ENCODE peak calls at places on chromosome 14, in ten cellular contexts. One of them, this sample, is unnamed.

GRCh38 chr14:75438486-75439080 is 10.8 kb downstream of the JDP2 start:
- DNase-seq in GM23248: no peak
- DNase-seq in neuronal stem cell: no peak
- DNase-seq in PC-3: no peak
- DNase-seq in Karpas-422: no peak
- DNase-seq in neural progenitor cell: no peak
- DNase-seq in fibroblast of lung: no peak
- DNase-seq in adipocyte: no peak
- DNase-seq in HepG2: no peak
- DNase-seq in MM.1S: no peak
- DNase-seq in this sample: no peak

GRCh38 chr14:99793213-99794155 is at the start of gene EML1:
- DNase-seq in GM23248: peak; percentile 95
- DNase-seq in adipocyte: peak; percentile 94
- DNase-seq in Karpas-422: peak; percentile 68
- DNase-seq in fibroblast of lung: peak; percentile 76
- DNase-seq in PC-3: peak; percentile 80
- DNase-seq in neuronal stem cell: peak; percentile 85
- DNase-seq in HepG2: peak; percentile 41
- DNase-seq in neural progenitor cell: peak; percentile 96
- DNase-seq in MM.1S: peak; percentile 79
- DNase-seq in this sample: peak; percentile 95

GRCh38 chr14:100299238-100299560 is 7.0 kb downstream of the SLC25A29 start:
- DNase-seq in MM.1S: no peak
- DNase-seq in fibroblast of lung: no peak
- DNase-seq in GM23248: no peak
- DNase-seq in neuronal stem cell: no peak
- DNase-seq in HepG2: no peak
- DNase-seq in Karpas-422: no peak
- DNase-seq in adipocyte: no peak
- DNase-seq in neural progenitor cell: no peak
- DNase-seq in PC-3: no peak
- DNase-seq in this sample: peak; percentile 26

GRCh38 chr14:72892103-72892878 is 1.6 kb downstream of the DPF3 start:
- DNase-seq in adipocyte: peak; percentile 63
- DNase-seq in fibroblast of lung: peak; percentile 46
- DNase-seq in neural progenitor cell: peak; percentile 62
- DNase-seq in HepG2: no peak
- DNase-seq in Karpas-422: peak; percentile 64
- DNase-seq in PC-3: peak; percentile 55
- DNase-seq in neuronal stem cell: no peak
- DNase-seq in MM.1S: peak; percentile 41
- DNase-seq in GM23248: peak; percentile 70
- DNase-seq in this sample: peak; percentile 70

GRCh38 chr14:105487986-105488777 is 1.5 kb downstream of the CRIP1 start:
- DNase-seq in HepG2: no peak
- DNase-seq in adipocyte: no peak
- DNase-seq in Karpas-422: no peak
- DNase-seq in neuronal stem cell: no peak
- DNase-seq in GM23248: no peak
- DNase-seq in MM.1S: peak; percentile 51
- DNase-seq in neural progenitor cell: no peak
- DNase-seq in PC-3: no peak
- DNase-seq in fibroblast of lung: no peak
- DNase-seq in this sample: no peak

GRCh38 chr14:93941293-93941910 is 14.3 kb downstream of the FAM181A start:
- DNase-seq in adipocyte: peak; percentile 82
- DNase-seq in Karpas-422: no peak
- DNase-seq in HepG2: no peak
- DNase-seq in PC-3: peak; percentile 61
- DNase-seq in MM.1S: no peak
- DNase-seq in fibroblast of lung: peak; percentile 91
- DNase-seq in neuronal stem cell: no peak
- DNase-seq in GM23248: no peak
- DNase-seq in neural progenitor cell: no peak
- DNase-seq in this sample: no peak

GRCh38 chr14:52494444-52494843 is 57.9 kb downstream of the TXNDC16 start:
- DNase-seq in neuronal stem cell: no peak
- DNase-seq in neural progenitor cell: no peak
- DNase-seq in PC-3: no peak
- DNase-seq in Karpas-422: no peak
- DNase-seq in adipocyte: no peak
- DNase-seq in MM.1S: no peak
- DNase-seq in GM23248: peak; percentile 7
- DNase-seq in fibroblast of lung: no peak
- DNase-seq in HepG2: no peak
- DNase-seq in this sample: no peak

GRCh38 chr14:88321692-88322504 is 1.2 kb downstream of the KCNK10 start:
- DNase-seq in MM.1S: no peak
- DNase-seq in neuronal stem cell: no peak
- DNase-seq in fibroblast of lung: no peak
- DNase-seq in PC-3: no peak
- DNase-seq in GM23248: no peak
- DNase-seq in HepG2: no peak
- DNase-seq in neural progenitor cell: peak; percentile 59
- DNase-seq in adipocyte: no peak
- DNase-seq in Karpas-422: no peak
- DNase-seq in this sample: no peak

GRCh38 chr14:61264699-61265098 is 16.4 kb downstream of the TMEM30B start:
- DNase-seq in GM23248: no peak
- DNase-seq in neural progenitor cell: no peak
- DNase-seq in fibroblast of lung: no peak
- DNase-seq in MM.1S: no peak
- DNase-seq in HepG2: no peak
- DNase-seq in PC-3: no peak
- DNase-seq in adipocyte: no peak
- DNase-seq in neuronal stem cell: no peak
- DNase-seq in Karpas-422: no peak
- DNase-seq in this sample: no peak

GRCh38 chr14:94571950-94572349 is 9.3 kb upstream of the SERPINA5 start:
- DNase-seq in Karpas-422: no peak
- DNase-seq in neural progenitor cell: no peak
- DNase-seq in PC-3: no peak
- DNase-seq in adipocyte: peak; percentile 40
- DNase-seq in MM.1S: no peak
- DNase-seq in fibroblast of lung: peak; percentile 59
- DNase-seq in GM23248: peak; percentile 70
- DNase-seq in HepG2: peak; percentile 37
- DNase-seq in neuronal stem cell: no peak
- DNase-seq in this sample: no peak

GRCh38 chr14:72644758-72645489 is 249.0 kb downstream of the DPF3 start:
- DNase-seq in fibroblast of lung: no peak
- DNase-seq in Karpas-422: peak; percentile 46
- DNase-seq in HepG2: no peak
- DNase-seq in neuronal stem cell: no peak
- DNase-seq in neural progenitor cell: no peak
- DNase-seq in PC-3: no peak
- DNase-seq in GM23248: peak; percentile 13
- DNase-seq in adipocyte: no peak
- DNase-seq in MM.1S: no peak
- DNase-seq in this sample: no peak

GRCh38 chr14:53336729-53337128 is 183.6 kb upstream of the DDHD1 start:
- DNase-seq in neuronal stem cell: no peak
- DNase-seq in Karpas-422: no peak
- DNase-seq in fibroblast of lung: no peak
- DNase-seq in HepG2: no peak
- DNase-seq in neural progenitor cell: no peak
- DNase-seq in GM23248: no peak
- DNase-seq in adipocyte: no peak
- DNase-seq in PC-3: no peak
- DNase-seq in MM.1S: no peak
- DNase-seq in this sample: no peak

GRCh38 chr14:52553002-52553670 is 500 bp downstream of the GPR137C start:
- DNase-seq in adipocyte: peak; percentile 59
- DNase-seq in neural progenitor cell: peak; percentile 81
- DNase-seq in HepG2: no peak
- DNase-seq in PC-3: peak; percentile 28
- DNase-seq in Karpas-422: peak; percentile 76
- DNase-seq in GM23248: peak; percentile 70
- DNase-seq in neuronal stem cell: no peak
- DNase-seq in MM.1S: peak; percentile 24
- DNase-seq in fibroblast of lung: peak; percentile 16
- DNase-seq in this sample: peak; percentile 84

GRCh38 chr14:66476964-66477363 is 9.2 kb upstream of the CCDC196 start:
- DNase-seq in fibroblast of lung: peak; percentile 34
- DNase-seq in Karpas-422: no peak
- DNase-seq in PC-3: peak; percentile 62
- DNase-seq in adipocyte: peak; percentile 42
- DNase-seq in HepG2: no peak
- DNase-seq in MM.1S: no peak
- DNase-seq in GM23248: peak; percentile 53
- DNase-seq in neuronal stem cell: no peak
- DNase-seq in neural progenitor cell: no peak
- DNase-seq in this sample: no peak

GRCh38 chr14:85531594-85532391 is 1.8 kb downstream of the FLRT2 start:
- DNase-seq in HepG2: no peak
- DNase-seq in GM23248: peak; percentile 94
- DNase-seq in Karpas-422: no peak
- DNase-seq in neuronal stem cell: peak; percentile 49
- DNase-seq in PC-3: no peak
- DNase-seq in adipocyte: peak; percentile 94
- DNase-seq in neural progenitor cell: peak; percentile 67
- DNase-seq in fibroblast of lung: peak; percentile 73
- DNase-seq in MM.1S: no peak
- DNase-seq in this sample: peak; percentile 90

GRCh38 chr14:57402173-57402852 is 11.9 kb downstream of the NAA30 start:
- DNase-seq in PC-3: no peak
- DNase-seq in neural progenitor cell: no peak
- DNase-seq in GM23248: no peak
- DNase-seq in adipocyte: no peak
- DNase-seq in MM.1S: no peak
- DNase-seq in HepG2: no peak
- DNase-seq in neuronal stem cell: no peak
- DNase-seq in Karpas-422: no peak
- DNase-seq in fibroblast of lung: no peak
- DNase-seq in this sample: no peak
- H3K9ac ChIP-seq in PC-3: no peak overlapping the region
- H3K9ac ChIP-seq in neural progenitor cell: no peak overlapping the region
- H3K9ac ChIP-seq in GM23248: peak overlapping the region; percentile 57
- H3K9ac ChIP-seq in adipocyte: peak overlapping the region; percentile 59
- H3K9ac ChIP-seq in MM.1S: no peak overlapping the region
- H3K9ac ChIP-seq in HepG2: no peak overlapping the region
- H3K9ac ChIP-seq in neuronal stem cell: no peak overlapping the region
- H3K9ac ChIP-seq in Karpas-422: no peak overlapping the region
- H3K9ac ChIP-seq in fibroblast of lung: no peak overlapping the region
- H3K9ac ChIP-seq in this sample: no peak overlapping the region

GRCh38 chr14:74348241-74348734 is at the start of gene VRTN:
- DNase-seq in neural progenitor cell: no peak
- DNase-seq in adipocyte: no peak
- DNase-seq in Karpas-422: no peak
- DNase-seq in neuronal stem cell: no peak
- DNase-seq in PC-3: no peak
- DNase-seq in fibroblast of lung: no peak
- DNase-seq in MM.1S: no peak
- DNase-seq in GM23248: no peak
- DNase-seq in HepG2: no peak
- DNase-seq in this sample: no peak

GRCh38 chr14:74347795-74348100 is 523 bp upstream of the VRTN start:
- DNase-seq in Karpas-422: peak; percentile 38
- DNase-seq in HepG2: no peak
- DNase-seq in MM.1S: no peak
- DNase-seq in GM23248: no peak
- DNase-seq in PC-3: no peak
- DNase-seq in neuronal stem cell: no peak
- DNase-seq in neural progenitor cell: no peak
- DNase-seq in adipocyte: no peak
- DNase-seq in fibroblast of lung: no peak
- DNase-seq in this sample: no peak

GRCh38 chr14:74350211-74350943 is 2.1 kb downstream of the VRTN start:
- DNase-seq in fibroblast of lung: no peak
- DNase-seq in neuronal stem cell: no peak
- DNase-seq in neural progenitor cell: no peak
- DNase-seq in adipocyte: no peak
- DNase-seq in PC-3: no peak
- DNase-seq in HepG2: no peak
- DNase-seq in MM.1S: no peak
- DNase-seq in GM23248: no peak
- DNase-seq in Karpas-422: no peak
- DNase-seq in this sample: no peak

GRCh38 chr14:74349757-74350156 is 1.5 kb downstream of the VRTN start:
- DNase-seq in neuronal stem cell: no peak
- DNase-seq in Karpas-422: no peak
- DNase-seq in GM23248: no peak
- DNase-seq in MM.1S: no peak
- DNase-seq in fibroblast of lung: no peak
- DNase-seq in adipocyte: no peak
- DNase-seq in HepG2: no peak
- DNase-seq in neural progenitor cell: peak; percentile 33
- DNase-seq in PC-3: no peak
- DNase-seq in this sample: no peak

GRCh38 chr14:74348735-74349463 is 628 bp downstream of the VRTN start:
- DNase-seq in PC-3: no peak
- DNase-seq in Karpas-422: no peak
- DNase-seq in neural progenitor cell: no peak
- DNase-seq in MM.1S: no peak
- DNase-seq in adipocyte: no peak
- DNase-seq in GM23248: no peak
- DNase-seq in fibroblast of lung: no peak
- DNase-seq in neuronal stem cell: no peak
- DNase-seq in HepG2: no peak
- DNase-seq in this sample: no peak
- H3K4me3 ChIP-seq in PC-3: no peak overlapping the region
- H3K4me3 ChIP-seq in Karpas-422: no peak overlapping the region
- H3K4me3 ChIP-seq in neural progenitor cell: peak overlapping the region; percentile 43
- H3K4me3 ChIP-seq in MM.1S: no peak overlapping the region
- H3K4me3 ChIP-seq in adipocyte: no peak overlapping the region
- H3K4me3 ChIP-seq in GM23248: no peak overlapping the region
- H3K4me3 ChIP-seq in fibroblast of lung: no peak overlapping the region
- H3K4me3 ChIP-seq in neuronal stem cell: peak overlapping the region; percentile 65
- H3K4me3 ChIP-seq in HepG2: no peak overlapping the region
- H3K4me3 ChIP-seq in this sample: no peak overlapping the region

DNA sequence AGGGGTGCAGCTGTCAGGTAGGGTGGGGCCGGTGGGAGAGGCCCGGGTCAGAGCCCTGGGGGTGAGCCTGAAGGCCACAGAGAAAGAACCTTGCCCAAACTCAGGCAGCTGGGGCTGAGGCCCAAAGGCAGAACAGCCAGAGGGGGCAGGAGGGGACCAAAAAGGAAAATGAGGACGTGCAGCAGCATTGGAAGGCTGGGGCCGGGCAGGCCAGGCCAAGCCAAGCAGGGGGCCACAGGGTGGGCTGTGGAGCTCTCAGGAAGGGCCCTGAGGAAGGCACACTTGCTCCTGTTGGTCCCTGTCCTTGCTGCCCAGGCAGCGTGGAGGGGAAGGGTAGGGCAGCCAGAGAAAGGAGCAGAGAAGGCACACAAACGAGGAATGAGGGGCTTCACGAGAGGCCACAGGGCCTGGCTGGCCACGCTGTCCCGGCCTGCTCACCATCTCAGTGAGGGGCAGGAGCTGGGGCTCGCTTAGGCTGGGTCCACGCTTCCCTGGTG is 10.5 kb downstream of the MMP14 start:
- DNase-seq in PC-3: no peak
- DNase-seq in neuronal stem cell: no peak
- DNase-seq in MM.1S: no peak
- DNase-seq in adipocyte: no peak
- DNase-seq in HepG2: no peak
- DNase-seq in neural progenitor cell: no peak
- DNase-seq in GM23248: no peak
- DNase-seq in Karpas-422: no peak
- DNase-seq in fibroblast of lung: no peak
- DNase-seq in this sample: no peak
- H3K36me3 ChIP-seq in PC-3: peaks cover 19% of the 10 kb centered on the region
- H3K36me3 ChIP-seq in neuronal stem cell: peaks cover 4% of the 10 kb centered on the region
- H3K36me3 ChIP-seq in MM.1S: no peaks in the 10 kb centered on the region
- H3K36me3 ChIP-seq in adipocyte: peaks cover 50% of the 10 kb centered on the region
- H3K36me3 ChIP-seq in HepG2: no peaks in the 10 kb centered on the region
- H3K36me3 ChIP-seq in neural progenitor cell: no peaks in the 10 kb centered on the region
- H3K36me3 ChIP-seq in GM23248: peaks cover 43% of the 10 kb centered on the region
- H3K36me3 ChIP-seq in Karpas-422: no peaks in the 10 kb centered on the region
- H3K36me3 ChIP-seq in fibroblast of lung: peaks cover 45% of the 10 kb centered on the region
- H3K36me3 ChIP-seq in this sample: peaks cover 37% of the 10 kb centered on the region

GRCh38 chr14:59406454-59407245 is 58.5 kb downstream of the GPR135 start:
- DNase-seq in GM23248: peak; percentile 54
- DNase-seq in neural progenitor cell: no peak
- DNase-seq in Karpas-422: no peak
- DNase-seq in MM.1S: no peak
- DNase-seq in PC-3: no peak
- DNase-seq in neuronal stem cell: no peak
- DNase-seq in adipocyte: peak; percentile 28
- DNase-seq in HepG2: peak; percentile 66
- DNase-seq in fibroblast of lung: peak; percentile 73
- DNase-seq in this sample: no peak
- H3K9ac ChIP-seq in GM23248: peak overlapping the region; percentile 71
- H3K9ac ChIP-seq in neural progenitor cell: no peak overlapping the region
- H3K9ac ChIP-seq in Karpas-422: no peak overlapping the region
- H3K9ac ChIP-seq in MM.1S: no peak overlapping the region
- H3K9ac ChIP-seq in PC-3: no peak overlapping the region
- H3K9ac ChIP-seq in neuronal stem cell: no peak overlapping the region
- H3K9ac ChIP-seq in adipocyte: peak overlapping the region; percentile 49
- H3K9ac ChIP-seq in HepG2: no peak overlapping the region
- H3K9ac ChIP-seq in fibroblast of lung: peak overlapping the region; percentile 37
- H3K9ac ChIP-seq in this sample: no peak overlapping the region